ENCODE peak calls at places on chromosomes 7 and 10, in ten cellular contexts. W, U, S, I, V, T, N, Y, G and X are unnamed samples.

GRCh38 chr10:77756319-77757232 is 119.0 kb upstream of the KCNMA1 start:
- DNase-seq in W (no peak), U (peak; percentile 23), S (no peak), I (no peak), V (peak; percentile 79), T (peak; percentile 37), N (no peak), Y (no peak), G (peak; percentile 43), X (no peak)

GRCh38 chr10:76085773-76086570 is 654.5 kb downstream of the LRMDA start:
- DNase-seq in W (no peak), U (no peak), S (no peak), I (no peak), V (no peak), T (no peak), N (no peak), Y (no peak), G (no peak), X (no peak)

GRCh38 chr10:13834581-13835286 is 248.0 kb downstream of the PRPF18 start:
- DNase-seq in W (no peak), U (no peak), S (no peak), I (no peak), V (no peak), T (no peak), N (no peak), Y (no peak), G (no peak), X (no peak)

GRCh38 chr10:51214207-51214896 is 140.1 kb downstream of the PRKG1 start:
- DNase-seq in W (no peak), U (no peak), S (no peak), I (no peak), V (no peak), T (no peak), N (no peak), Y (no peak), G (no peak), X (no peak)

GRCh38 chr7:88339195-88339922 is 32.7 kb upstream of the STEAP4 start:
- DNase-seq in W (no peak), U (no peak), S (no peak), I (no peak), V (no peak), T (no peak), N (no peak), Y (no peak), G (no peak), X (no peak)

GRCh38 chr10:73601486-73601921 is 10.4 kb upstream of the USP54 start:
- DNase-seq in W (peak; percentile 59), U (no peak), S (no peak), I (no peak), V (no peak), T (no peak), N (no peak), Y (no peak), G (no peak), X (no peak)

GRCh38 chr7:73397521-73397934 is 36.0 kb upstream of the FZD9 start:
- DNase-seq in W (no peak), U (no peak), S (no peak), I (no peak), V (no peak), T (no peak), N (no peak), Y (no peak), G (no peak), X (no peak)

GRCh38 chr10:3226960-3227724 is 54.6 kb upstream of the PITRM1 start:
- DNase-seq in W (no peak), U (no peak), S (no peak), I (no peak), V (no peak), T (no peak), N (peak; percentile 70), Y (no peak), G (no peak), X (no peak)

GRCh38 chr7:105337529-105337928 is 51.2 kb downstream of the SRPK2 start:
- DNase-seq in W (no peak), U (no peak), S (no peak), I (no peak), V (no peak), T (no peak), N (no peak), Y (no peak), G (no peak), X (no peak)

GRCh38 chr10:69045441-69046300 is 42.2 kb upstream of the SRGN start:
- DNase-seq in W (no peak), U (no peak), S (no peak), I (peak; percentile 93), V (no peak), T (no peak), N (no peak), Y (no peak), G (no peak), X (no peak)

GRCh38 chr10:3774814-3775670 is 10.0 kb downstream of the KLF6 start:
- DNase-seq in W (no peak), U (no peak), S (no peak), I (no peak), V (no peak), T (no peak), N (peak; percentile 91), Y (no peak), G (no peak), X (no peak)

GRCh38 chr7:100127866-100128601 is 1.3 kb downstream of the MBLAC1 start:
- DNase-seq in W (no peak), U (peak; percentile 68), S (no peak), I (no peak), V (peak; percentile 40), T (no peak), N (no peak), Y (no peak), G (no peak), X (no peak)

DNA sequence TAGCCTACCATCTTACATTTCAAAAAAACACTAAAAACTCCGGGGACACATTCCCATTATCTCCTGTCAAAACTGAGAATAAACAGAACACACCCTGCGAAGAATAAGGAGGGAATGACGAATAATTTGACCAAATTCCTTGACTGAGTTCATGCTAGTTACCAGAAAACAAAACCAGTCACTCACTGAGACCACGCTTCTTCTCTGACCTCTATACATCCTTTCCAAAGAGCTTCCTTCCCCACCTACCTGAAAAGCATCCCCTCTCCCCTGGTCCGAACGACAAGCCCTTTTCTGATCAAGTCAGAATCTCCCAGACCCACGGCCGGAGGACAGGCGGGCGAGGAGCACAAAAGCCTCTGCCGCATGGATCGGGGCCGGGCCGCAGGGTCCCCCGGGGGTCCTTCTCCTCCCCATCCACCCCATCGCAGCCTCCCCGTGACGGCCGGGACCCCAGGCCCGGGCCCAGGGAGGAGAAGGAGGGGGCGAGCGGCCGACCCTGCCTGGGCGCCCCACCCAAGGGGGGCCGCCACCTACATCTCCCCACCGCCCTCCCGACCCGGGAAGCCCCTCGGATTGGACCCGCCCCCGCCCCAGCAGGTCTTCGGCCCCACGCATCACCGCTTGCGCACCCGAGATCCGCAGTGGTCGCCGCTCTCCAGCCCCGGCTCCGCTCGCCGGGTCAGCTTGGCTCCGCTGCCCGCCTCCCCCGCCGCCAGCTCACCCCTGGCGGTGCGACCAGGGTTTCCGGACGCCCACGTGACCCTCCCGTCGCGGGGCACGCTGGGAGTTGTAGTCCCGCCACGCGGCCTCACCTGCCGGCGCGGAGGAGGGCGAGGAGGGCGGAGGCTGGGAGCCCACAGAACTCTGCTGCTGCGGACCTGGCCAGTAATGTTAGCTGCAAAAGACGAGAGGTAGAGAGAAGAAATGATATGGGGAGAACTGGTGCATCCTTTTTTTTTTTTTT is at the start of gene SLC37A3:
- DNase-seq in W (peak; percentile 87), U (peak; percentile 83), S (peak; percentile 91), I (peak; percentile 28), V (peak; percentile 91), T (peak; percentile 82), N (no peak), Y (peak; percentile 93), G (peak; percentile 20), X (peak; percentile 95)
- TF ChIP-seq CTCF in W (peak; percentile 6), U (no peak), S (no peak), I (no peak), V (no peak), T (no peak), N (peak; percentile 42), Y (no peak), G (peak; percentile 7), X (peak; percentile 34)

DNA sequence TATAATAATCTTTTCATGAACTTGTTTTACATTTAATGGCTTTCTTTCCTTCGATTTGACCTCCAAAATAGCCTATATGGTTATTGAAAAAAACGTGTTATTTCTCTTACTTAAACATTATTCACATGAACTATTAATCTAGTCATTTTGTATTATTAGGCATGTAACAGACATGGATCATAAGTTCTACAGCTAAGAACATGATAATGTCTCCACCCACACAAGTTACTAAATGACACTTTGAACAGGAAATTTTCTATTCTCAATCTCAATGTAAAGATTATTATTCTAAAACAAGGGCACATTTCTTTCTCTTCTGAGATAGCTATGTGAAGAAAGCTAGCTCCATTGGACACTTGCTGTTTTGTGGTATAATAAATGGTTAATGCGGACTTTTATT is 10.0 kb downstream of the LAMB4 start:
- DNase-seq in W (no peak), U (no peak), S (no peak), I (no peak), V (no peak), T (no peak), N (no peak), Y (no peak), G (no peak), X (no peak)
- TF ChIP-seq CTCF in W (no peak), U (no peak), S (no peak), I (no peak), V (no peak), T (no peak), N (no peak), Y (no peak), G (no peak), X (no peak)

DNA sequence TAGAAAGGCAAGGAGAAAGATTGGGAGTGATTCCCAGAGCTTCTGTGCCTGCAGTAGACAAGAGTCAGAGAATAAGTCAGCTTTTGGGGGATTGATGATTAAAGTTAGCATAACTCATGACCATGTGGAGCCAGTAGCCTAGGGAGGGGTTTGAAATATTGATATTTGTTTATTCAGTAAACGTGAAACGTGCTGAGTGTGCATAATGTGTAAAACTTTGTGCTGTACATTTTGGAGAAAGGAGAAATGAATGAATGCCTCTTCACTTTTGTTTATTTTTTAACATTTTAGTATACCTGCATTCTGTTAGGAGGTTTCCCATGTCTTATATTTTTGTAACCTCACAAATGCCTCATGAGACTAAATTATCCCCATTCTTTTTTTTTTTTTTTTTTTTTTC is 272.3 kb downstream of the SORCS3 start:
- DNase-seq in W (no peak), U (no peak), S (no peak), I (no peak), V (no peak), T (no peak), N (no peak), Y (no peak), G (no peak), X (no peak)
- TF ChIP-seq CTCF in W (no peak), U (no peak), S (no peak), I (no peak), V (no peak), T (no peak), N (no peak), Y (no peak), G (no peak), X (no peak)

GRCh38 chr7:145106001-145106400 is 270.1 kb upstream of the TPK1 start:
- DNase-seq in W (no peak), U (no peak), S (no peak), I (no peak), V (no peak), T (no peak), N (no peak), Y (no peak), G (no peak), X (no peak)

GRCh38 chr7:145105561-145105960 is 269.7 kb upstream of the TPK1 start:
- DNase-seq in W (no peak), U (no peak), S (no peak), I (no peak), V (no peak), T (no peak), N (no peak), Y (no peak), G (no peak), X (no peak)

GRCh38 chr7:145104400-145104799 is 268.5 kb upstream of the TPK1 start:
- DNase-seq in W (no peak), U (no peak), S (no peak), I (no peak), V (no peak), T (no peak), N (no peak), Y (no peak), G (no peak), X (no peak)
- TF ChIP-seq CTCF in W (no peak), U (no peak), S (no peak), I (no peak), V (no peak), T (no peak), N (no peak), Y (no peak), G (no peak), X (no peak)